ENCODE peak calls at places on chromosomes 12 and 14, in nine cellular contexts. J, V, Q, O, K, D, Z, P and E are unnamed samples.

GRCh38 chr12:58387199-58387598 is 445.8 kb downstream of the ATP23 start:
- DNase-seq in Q (no peak), K (peak; percentile 66), J (no peak), P (no peak), O (no peak), Z (no peak), V (no peak), D (no peak), E (no peak)

GRCh38 chr14:96584199-96584906 is 82.2 kb downstream of the PAPOLA start:
- DNase-seq in O (peak; percentile 47), Z (no peak), V (peak; percentile 46), Q (peak; percentile 62), P (no peak), J (no peak), D (peak; percentile 57), K (peak; percentile 29), E (peak; percentile 75)

GRCh38 chr12:47707355-47707754 is 1.5 kb upstream of the RPAP3 start:
- DNase-seq in K (no peak), P (no peak), V (no peak), J (no peak), D (no peak), Z (no peak), O (no peak), Q (no peak), E (no peak)

GRCh38 chr12:15978431-15978950 is 67.4 kb downstream of the DERA start:
- DNase-seq in Z (no peak), Q (no peak), P (no peak), O (no peak), V (no peak), K (peak; percentile 22), J (no peak), D (no peak), E (peak; percentile 38)

GRCh38 chr12:53476769-53477209 is 22.5 kb downstream of the MAP3K12 start:
- DNase-seq in O (no peak), J (no peak), Q (no peak), K (no peak), V (no peak), P (no peak), D (no peak), Z (no peak), E (no peak)

GRCh38 chr14:81363746-81364400 is 36.3 kb downstream of the STON2 start:
- DNase-seq in D (no peak), K (no peak), J (no peak), V (no peak), Z (no peak), O (no peak), P (no peak), Q (no peak), E (no peak)

GRCh38 chr12:96157427-96157826 is 36.7 kb upstream of the ELK3 start:
- DNase-seq in Z (no peak), K (no peak), O (no peak), V (no peak), D (no peak), Q (no peak), P (no peak), J (no peak), E (no peak)

GRCh38 chr12:122032570-122032969 is 10.9 kb downstream of the BCL7A start:
- DNase-seq in V (no peak), Q (no peak), O (no peak), D (no peak), Z (no peak), P (no peak), J (no peak), K (no peak), E (no peak)

GRCh38 chr14:50001999-50002925 is 109.4 kb downstream of the ARF6 start:
- DNase-seq in Z (no peak), V (no peak), K (no peak), Q (no peak), P (no peak), O (no peak), D (no peak), J (no peak), E (no peak)

GRCh38 chr14:90454041-90455000 is 57.5 kb downstream of the CALM1 start:
- DNase-seq in P (no peak), V (peak; percentile 87), Z (peak; percentile 83), D (peak; percentile 88), J (peak; percentile 1), K (peak; percentile 45), O (peak; percentile 85), Q (peak; percentile 71), E (no peak)

GRCh38 chr14:54782803-54783659 is 119.6 kb downstream of the GCH1 start:
- DNase-seq in V (no peak), P (no peak), Q (peak; percentile 34), K (no peak), D (no peak), O (no peak), Z (peak; percentile 65), J (no peak), E (no peak)

GRCh38 chr12:49018282-49019119 is at the start of gene PRKAG1:
- DNase-seq in K (peak; percentile 87), Z (peak; percentile 98), V (peak; percentile 99), D (peak; percentile 94), O (peak; percentile 97), P (peak; percentile 87), J (peak; percentile 83), Q (peak; percentile 98), E (peak; percentile 98)

GRCh38 chr14:89258728-89259273 is 158.2 kb downstream of the FOXN3 start:
- DNase-seq in D (no peak), P (no peak), J (no peak), V (no peak), O (no peak), K (no peak), Z (no peak), Q (no peak), E (no peak)

GRCh38 chr12:29782821-29783772 is 645 bp downstream of the TMTC1 start:
- DNase-seq in D (peak; percentile 31), Z (peak; percentile 64), P (no peak), K (peak; percentile 27), Q (no peak), V (peak; percentile 61), J (no peak), O (peak; percentile 70), E (no peak)

GRCh38 chr12:51593539-51593938 is 2.5 kb downstream of the SCN8A start:
- DNase-seq in Z (no peak), V (peak; percentile 13), Q (no peak), K (peak; percentile 40), O (no peak), D (no peak), P (no peak), J (no peak), E (no peak)

GRCh38 chr14:68824207-68824516 is 31.3 kb upstream of the ZFP36L1 start:
- DNase-seq in K (no peak), O (no peak), V (no peak), Q (no peak), P (no peak), J (no peak), Z (no peak), D (no peak), E (no peak)

GRCh38 chr12:68189766-68190700 is 30.5 kb upstream of the IFNG start:
- DNase-seq in K (peak; percentile 87), Q (no peak), J (no peak), D (no peak), V (no peak), Z (no peak), O (no peak), P (no peak), E (peak; percentile 44)

GRCh38 chr12:65123435-65124063 is 2.4 kb upstream of the WIF1 start:
- DNase-seq in Q (peak; percentile 51), K (peak; percentile 27), Z (no peak), V (peak; percentile 32), J (no peak), O (no peak), P (no peak), D (no peak), E (peak; percentile 14)

GRCh38 chr12:27236498-27236897 is 7.6 kb upstream of the STK38L start:
- DNase-seq in K (peak; percentile 8), V (no peak), Z (no peak), Q (no peak), O (no peak), J (no peak), P (no peak), D (no peak), E (no peak)

GRCh38 chr14:103528158-103528511 is 861 bp upstream of the TRMT61A start:
- DNase-seq in K (no peak), Q (no peak), D (peak; percentile 49), J (no peak), P (no peak), V (no peak), O (peak; percentile 64), Z (peak; percentile 50), E (no peak)

GRCh38 chr14:20112321-20112720 is 1.8 kb downstream of the OR4K17 start:
- DNase-seq in Z (no peak), V (no peak), D (no peak), K (no peak), O (no peak), J (no peak), Q (no peak), P (no peak), E (no peak)

GRCh38 chr12:9252256-9252655 is 44.1 kb upstream of the PZP start:
- DNase-seq in K (no peak), D (no peak), Z (no peak), O (no peak), J (no peak), V (no peak), P (no peak), Q (no peak), E (no peak)

GRCh38 chr12:101942206-101942605 is 64.8 kb downstream of the DRAM1 start:
- DNase-seq in O (no peak), J (no peak), D (no peak), Z (no peak), V (no peak), P (no peak), Q (no peak), K (no peak), E (no peak)

GRCh38 chr14:93047661-93048060 is 68.1 kb downstream of the ITPK1 start:
- DNase-seq in Z (peak; percentile 41), Q (no peak), V (no peak), P (no peak), K (no peak), O (no peak), D (no peak), J (no peak), E (no peak)

GRCh38 chr14:51176819-51177218 is 63.2 kb upstream of the TMX1 start:
- DNase-seq in D (no peak), O (no peak), Z (no peak), V (peak; percentile 40), Q (no peak), J (no peak), K (no peak), P (no peak), E (no peak)

GRCh38 chr14:22814945-22815713 is at the start of gene SLC7A7:
- DNase-seq in Q (peak; percentile 62), J (no peak), V (no peak), O (no peak), P (no peak), Z (no peak), D (no peak), K (no peak), E (no peak)